ENCODE peak calls at places on chromosome 19, in six cellular contexts. P is myocyte; M is stimulated activated CD4-positive, alpha-beta T cell treated with anti-CD3 and anti-CD28 coated beads, Interleukin-2, amount 100 ng/mL, for 48 hours; G is mesenchymal stem cell; C is T1000; T is AG04450. Q is an unnamed sample.

GRCh38 chr19:43708716-43709115 is 7.2 kb upstream of the IRGC start:
- DNase-seq in G (no peak), C (no peak), T (no peak), P (no peak), M (no peak), Q (no peak)

GRCh38 chr19:48784527-48784926 is 26.3 kb downstream of the BCAT2 start:
- DNase-seq in M (no peak), C (no peak), P (no peak), G (no peak), T (no peak), Q (no peak)

GRCh38 chr19:29566496-29567054 is 39.5 kb upstream of the POP4 start:
- DNase-seq in P (no peak), G (no peak), M (no peak), T (no peak), C (no peak), Q (no peak)

GRCh38 chr19:34337747-34338146 is 27.2 kb upstream of the GPI start:
- DNase-seq in T (no peak), C (no peak), P (no peak), G (no peak), M (no peak), Q (no peak)

GRCh38 chr19:9945319-9945966 is 9.1 kb upstream of the OLFM2 start:
- DNase-seq in G (peak; percentile 97), P (peak; percentile 94), T (peak; percentile 97), M (no peak), C (no peak), Q (peak; percentile 99)

GRCh38 chr19:48719263-48720171 is at the start of gene MAMSTR:
- DNase-seq in P (peak; percentile 78), T (no peak), M (no peak), C (no peak), G (no peak), Q (no peak)

GRCh38 chr19:35592226-35592625 is 6.3 kb downstream of the PMIS2 start:
- DNase-seq in C (no peak), P (peak; percentile 24), G (peak; percentile 24), M (no peak), T (peak; percentile 3), Q (no peak)

GRCh38 chr19:17686592-17687042 is 1.5 kb downstream of the UNC13A start:
- DNase-seq in M (no peak), T (no peak), C (no peak), G (peak; percentile 46), P (no peak), Q (no peak)

GRCh38 chr19:6460099-6460884 is 700 bp upstream of the SLC25A23 start:
- DNase-seq in P (peak; percentile 99), C (peak; percentile 93), T (peak; percentile 93), G (peak; percentile 99), M (peak; percentile 94), Q (peak; percentile 91)

GRCh38 chr19:15252398-15253018 is 20.3 kb upstream of the EPHX3 start:
- DNase-seq in P (peak; percentile 72), T (no peak), C (no peak), M (no peak), G (no peak), Q (no peak)

GRCh38 chr19:2540646-2541454 is 64.9 kb downstream of the GADD45B start:
- DNase-seq in M (no peak), C (peak; percentile 98), G (peak; percentile 98), P (peak; percentile 99), T (peak; percentile 95), Q (peak; percentile 81)

GRCh38 chr19:4140237-4140711 is 13.2 kb upstream of the CREB3L3 start:
- DNase-seq in P (peak; percentile 44), C (no peak), M (no peak), T (peak; percentile 44), G (peak; percentile 79), Q (no peak)

GRCh38 chr19:49691243-49692101 is 556 bp downstream of the CPT1C start:
- DNase-seq in C (peak; percentile 48), M (no peak), G (peak; percentile 74), T (no peak), P (peak; percentile 33), Q (no peak)

GRCh38 chr19:5305163-5305562 is 35.4 kb downstream of the PTPRS start:
- DNase-seq in T (no peak), C (no peak), M (no peak), G (no peak), P (no peak), Q (no peak)

GRCh38 chr19:34489175-34489574 is 7.6 kb downstream of the WTIP start:
- DNase-seq in G (no peak), P (no peak), C (no peak), M (no peak), T (no peak), Q (no peak)

GRCh38 chr19:44608391-44608821 is 5.0 kb upstream of the IGSF23 start:
- DNase-seq in M (no peak), G (peak; percentile 48), T (no peak), C (no peak), P (no peak), Q (no peak)

GRCh38 chr19:13839193-13839937 is 37.6 kb upstream of the NANOS3 start:
- DNase-seq in M (peak; percentile 82), G (peak; percentile 86), T (no peak), P (peak; percentile 94), C (peak; percentile 71), Q (no peak)

GRCh38 chr19:49186108-49186507 is 28.5 kb downstream of the TRPM4 start:
- DNase-seq in T (no peak), P (no peak), G (no peak), M (no peak), C (no peak), Q (no peak)